ENCODE peak calls at places on chromosomes 1 and 21, in eight cellular contexts. One of them, this sample, is unnamed.

GRCh38 chr1:240522122-240522822 is 89.7 kb downstream of the GREM2 start:
- DNase-seq in heart right ventricle: no peak
- DNase-seq in choroid plexus epithelial cell: no peak
- DNase-seq in ovary: no peak
- DNase-seq in left ventricle myocardium inferior: no peak
- DNase-seq in AG04450: no peak
- DNase-seq in right atrium auricular region: no peak
- DNase-seq in ascending aorta: no peak
- DNase-seq in this sample: no peak

GRCh38 chr1:210448293-210448892 is 119.7 kb downstream of the HHAT start:
- DNase-seq in ovary: no peak
- DNase-seq in right atrium auricular region: no peak
- DNase-seq in ascending aorta: no peak
- DNase-seq in left ventricle myocardium inferior: no peak
- DNase-seq in AG04450: peak
- DNase-seq in heart right ventricle: peak
- DNase-seq in choroid plexus epithelial cell: peak
- DNase-seq in this sample: peak

GRCh38 chr1:216815239-216815955 is 92.2 kb upstream of the ESRRG start:
- DNase-seq in heart right ventricle: peak
- DNase-seq in choroid plexus epithelial cell: peak
- DNase-seq in left ventricle myocardium inferior: peak
- DNase-seq in AG04450: peak
- DNase-seq in ascending aorta: no peak
- DNase-seq in ovary: no peak
- DNase-seq in right atrium auricular region: no peak
- DNase-seq in this sample: no peak

GRCh38 chr1:166490437-166490784 is 323.6 kb upstream of the FAM78B start:
- DNase-seq in right atrium auricular region: no peak
- DNase-seq in heart right ventricle: no peak
- DNase-seq in ascending aorta: no peak
- DNase-seq in ovary: no peak
- DNase-seq in choroid plexus epithelial cell: no peak
- DNase-seq in AG04450: no peak
- DNase-seq in left ventricle myocardium inferior: no peak
- DNase-seq in this sample: no peak

GRCh38 chr1:198153103-198153502 is 3.7 kb upstream of the NEK7 start:
- DNase-seq in right atrium auricular region: peak
- DNase-seq in heart right ventricle: peak
- DNase-seq in ascending aorta: no peak
- DNase-seq in left ventricle myocardium inferior: no peak
- DNase-seq in ovary: peak
- DNase-seq in AG04450: no peak
- DNase-seq in choroid plexus epithelial cell: peak
- DNase-seq in this sample: no peak

GRCh38 chr1:80218112-80218511 is 1211.6 kb upstream of the ADGRL4 start:
- DNase-seq in ovary: no peak
- DNase-seq in right atrium auricular region: no peak
- DNase-seq in AG04450: peak
- DNase-seq in choroid plexus epithelial cell: peak
- DNase-seq in ascending aorta: no peak
- DNase-seq in left ventricle myocardium inferior: no peak
- DNase-seq in heart right ventricle: no peak
- DNase-seq in this sample: no peak

GRCh38 chr1:202143011-202143767 is 1.3 kb downstream of the ARL8A start:
- DNase-seq in left ventricle myocardium inferior: peak
- DNase-seq in choroid plexus epithelial cell: no peak
- DNase-seq in right atrium auricular region: peak
- DNase-seq in ascending aorta: no peak
- DNase-seq in AG04450: no peak
- DNase-seq in heart right ventricle: peak
- DNase-seq in ovary: peak
- DNase-seq in this sample: no peak

GRCh38 chr21:31370281-31370892 is 26.3 kb upstream of the TIAM1 start:
- DNase-seq in AG04450: no peak
- DNase-seq in right atrium auricular region: no peak
- DNase-seq in ascending aorta: no peak
- DNase-seq in ovary: no peak
- DNase-seq in heart right ventricle: no peak
- DNase-seq in left ventricle myocardium inferior: no peak
- DNase-seq in choroid plexus epithelial cell: no peak
- DNase-seq in this sample: no peak

GRCh38 chr1:30058966-30059365 is 664.4 kb downstream of the MATN1 start:
- DNase-seq in choroid plexus epithelial cell: peak
- DNase-seq in ovary: no peak
- DNase-seq in right atrium auricular region: no peak
- DNase-seq in left ventricle myocardium inferior: no peak
- DNase-seq in AG04450: peak
- DNase-seq in ascending aorta: no peak
- DNase-seq in heart right ventricle: no peak
- DNase-seq in this sample: peak

GRCh38 chr1:227934476-227935313 is 13.0 kb downstream of the WNT9A start:
- DNase-seq in right atrium auricular region: peak
- DNase-seq in left ventricle myocardium inferior: no peak
- DNase-seq in heart right ventricle: no peak
- DNase-seq in ascending aorta: no peak
- DNase-seq in choroid plexus epithelial cell: peak
- DNase-seq in AG04450: no peak
- DNase-seq in ovary: peak
- DNase-seq in this sample: no peak

GRCh38 chr1:7808253-7808844 is 24.3 kb downstream of the PER3 start:
- DNase-seq in ovary: no peak
- DNase-seq in AG04450: no peak
- DNase-seq in choroid plexus epithelial cell: peak
- DNase-seq in right atrium auricular region: no peak
- DNase-seq in ascending aorta: no peak
- DNase-seq in left ventricle myocardium inferior: no peak
- DNase-seq in heart right ventricle: no peak
- DNase-seq in this sample: peak

GRCh38 chr1:116710326-116711060 is 43.0 kb upstream of the IGSF3 start:
- DNase-seq in right atrium auricular region: no peak
- DNase-seq in ovary: no peak
- DNase-seq in left ventricle myocardium inferior: no peak
- DNase-seq in ascending aorta: no peak
- DNase-seq in AG04450: no peak
- DNase-seq in heart right ventricle: no peak
- DNase-seq in choroid plexus epithelial cell: peak
- DNase-seq in this sample: no peak

GRCh38 chr1:47814592-47815436 is 182.4 kb downstream of the TRABD2B start:
- DNase-seq in choroid plexus epithelial cell: peak
- DNase-seq in ascending aorta: no peak
- DNase-seq in left ventricle myocardium inferior: no peak
- DNase-seq in right atrium auricular region: no peak
- DNase-seq in heart right ventricle: peak
- DNase-seq in ovary: no peak
- DNase-seq in AG04450: no peak
- DNase-seq in this sample: no peak

GRCh38 chr1:22102746-22103145 is 40.2 kb downstream of the WNT4 start:
- DNase-seq in choroid plexus epithelial cell: no peak
- DNase-seq in ascending aorta: no peak
- DNase-seq in left ventricle myocardium inferior: no peak
- DNase-seq in heart right ventricle: no peak
- DNase-seq in right atrium auricular region: no peak
- DNase-seq in AG04450: no peak
- DNase-seq in ovary: no peak
- DNase-seq in this sample: no peak

GRCh38 chr1:91884459-91885290 is 1.3 kb downstream of the TGFBR3 start:
- DNase-seq in AG04450: no peak
- DNase-seq in ovary: peak
- DNase-seq in left ventricle myocardium inferior: peak
- DNase-seq in heart right ventricle: peak
- DNase-seq in ascending aorta: no peak
- DNase-seq in choroid plexus epithelial cell: no peak
- DNase-seq in right atrium auricular region: no peak
- DNase-seq in this sample: no peak

GRCh38 chr1:228415853-228416216 is 826 bp downstream of the TRIM17 start:
- DNase-seq in left ventricle myocardium inferior: no peak
- DNase-seq in choroid plexus epithelial cell: no peak
- DNase-seq in AG04450: no peak
- DNase-seq in heart right ventricle: no peak
- DNase-seq in right atrium auricular region: no peak
- DNase-seq in ascending aorta: no peak
- DNase-seq in ovary: no peak
- DNase-seq in this sample: no peak

GRCh38 chr1:236064674-236065508 is at the start of gene NID1:
- DNase-seq in left ventricle myocardium inferior: peak
- DNase-seq in AG04450: no peak
- DNase-seq in choroid plexus epithelial cell: peak
- DNase-seq in right atrium auricular region: peak
- DNase-seq in ovary: peak
- DNase-seq in heart right ventricle: peak
- DNase-seq in ascending aorta: peak
- DNase-seq in this sample: peak

GRCh38 chr1:214993419-214993818 is 89.1 kb upstream of the KCNK2 start:
- DNase-seq in heart right ventricle: no peak
- DNase-seq in choroid plexus epithelial cell: no peak
- DNase-seq in right atrium auricular region: no peak
- DNase-seq in ascending aorta: no peak
- DNase-seq in left ventricle myocardium inferior: no peak
- DNase-seq in ovary: no peak
- DNase-seq in AG04450: peak
- DNase-seq in this sample: no peak

GRCh38 chr1:228768345-228768717 is 33.1 kb downstream of the RHOU start:
- DNase-seq in left ventricle myocardium inferior: no peak
- DNase-seq in ovary: no peak
- DNase-seq in ascending aorta: no peak
- DNase-seq in heart right ventricle: no peak
- DNase-seq in AG04450: no peak
- DNase-seq in choroid plexus epithelial cell: no peak
- DNase-seq in right atrium auricular region: no peak
- DNase-seq in this sample: no peak

GRCh38 chr1:155136728-155137127 is 1.1 kb downstream of the SLC50A1 start:
- DNase-seq in AG04450: no peak
- DNase-seq in ovary: no peak
- DNase-seq in ascending aorta: no peak
- DNase-seq in choroid plexus epithelial cell: no peak
- DNase-seq in right atrium auricular region: no peak
- DNase-seq in left ventricle myocardium inferior: no peak
- DNase-seq in heart right ventricle: no peak
- DNase-seq in this sample: no peak

GRCh38 chr1:33268927-33269610 is 12.8 kb downstream of the ZNF362 start:
- DNase-seq in left ventricle myocardium inferior: no peak
- DNase-seq in ovary: no peak
- DNase-seq in choroid plexus epithelial cell: no peak
- DNase-seq in right atrium auricular region: no peak
- DNase-seq in heart right ventricle: no peak
- DNase-seq in AG04450: no peak
- DNase-seq in ascending aorta: no peak
- DNase-seq in this sample: no peak

GRCh38 chr1:214331827-214332423 is 51.0 kb downstream of the SMYD2 start:
- DNase-seq in ascending aorta: no peak
- DNase-seq in right atrium auricular region: no peak
- DNase-seq in choroid plexus epithelial cell: peak
- DNase-seq in left ventricle myocardium inferior: no peak
- DNase-seq in ovary: no peak
- DNase-seq in heart right ventricle: no peak
- DNase-seq in AG04450: no peak
- DNase-seq in this sample: no peak

GRCh38 chr1:172154571-172154970 is 265.9 kb upstream of the C1orf105 start:
- DNase-seq in AG04450: no peak
- DNase-seq in choroid plexus epithelial cell: peak
- DNase-seq in heart right ventricle: no peak
- DNase-seq in ascending aorta: no peak
- DNase-seq in left ventricle myocardium inferior: no peak
- DNase-seq in ovary: no peak
- DNase-seq in right atrium auricular region: no peak
- DNase-seq in this sample: no peak

GRCh38 chr1:185895208-185895900 is 161.2 kb downstream of the HMCN1 start:
- DNase-seq in choroid plexus epithelial cell: peak
- DNase-seq in right atrium auricular region: no peak
- DNase-seq in left ventricle myocardium inferior: no peak
- DNase-seq in AG04450: no peak
- DNase-seq in ascending aorta: no peak
- DNase-seq in heart right ventricle: no peak
- DNase-seq in ovary: no peak
- DNase-seq in this sample: no peak

GRCh38 chr1:241697640-241698018 is 45.5 kb downstream of the WDR64 start:
- DNase-seq in right atrium auricular region: no peak
- DNase-seq in choroid plexus epithelial cell: no peak
- DNase-seq in ovary: no peak
- DNase-seq in heart right ventricle: no peak
- DNase-seq in ascending aorta: no peak
- DNase-seq in AG04450: no peak
- DNase-seq in left ventricle myocardium inferior: no peak
- DNase-seq in this sample: no peak

GRCh38 chr1:182410138-182410537 is 9.7 kb upstream of the TEDDM1 start:
- DNase-seq in AG04450: no peak
- DNase-seq in right atrium auricular region: no peak
- DNase-seq in left ventricle myocardium inferior: no peak
- DNase-seq in ascending aorta: no peak
- DNase-seq in choroid plexus epithelial cell: no peak
- DNase-seq in heart right ventricle: no peak
- DNase-seq in ovary: no peak
- DNase-seq in this sample: no peak
- TF ChIP-seq CTCF in AG04450: no peak
- TF ChIP-seq CTCF in right atrium auricular region: no peak
- TF ChIP-seq CTCF in left ventricle myocardium inferior: no peak
- TF ChIP-seq CTCF in ascending aorta: no peak
- TF ChIP-seq CTCF in choroid plexus epithelial cell: no peak
- TF ChIP-seq CTCF in heart right ventricle: no peak
- TF ChIP-seq CTCF in ovary: no peak
- TF ChIP-seq CTCF in this sample: no peak

GRCh38 chr1:54244655-54245054 is 44.7 kb downstream of the MRPL37 start:
- DNase-seq in heart right ventricle: no peak
- DNase-seq in ascending aorta: no peak
- DNase-seq in left ventricle myocardium inferior: no peak
- DNase-seq in ovary: no peak
- DNase-seq in AG04450: no peak
- DNase-seq in choroid plexus epithelial cell: no peak
- DNase-seq in right atrium auricular region: no peak
- DNase-seq in this sample: no peak
- TF ChIP-seq CTCF in heart right ventricle: no peak
- TF ChIP-seq CTCF in ascending aorta: no peak
- TF ChIP-seq CTCF in left ventricle myocardium inferior: no peak
- TF ChIP-seq CTCF in ovary: no peak
- TF ChIP-seq CTCF in AG04450: no peak
- TF ChIP-seq CTCF in choroid plexus epithelial cell: no peak
- TF ChIP-seq CTCF in right atrium auricular region: no peak
- TF ChIP-seq CTCF in this sample: no peak

GRCh38 chr1:14925336-14926136 is 228.0 kb upstream of the TMEM51 start:
- DNase-seq in choroid plexus epithelial cell: no peak
- DNase-seq in heart right ventricle: no peak
- DNase-seq in ovary: no peak
- DNase-seq in right atrium auricular region: no peak
- DNase-seq in ascending aorta: no peak
- DNase-seq in left ventricle myocardium inferior: no peak
- DNase-seq in AG04450: no peak
- DNase-seq in this sample: no peak
- TF ChIP-seq CTCF in choroid plexus epithelial cell: peak
- TF ChIP-seq CTCF in heart right ventricle: no peak
- TF ChIP-seq CTCF in ovary: no peak
- TF ChIP-seq CTCF in right atrium auricular region: no peak
- TF ChIP-seq CTCF in ascending aorta: no peak
- TF ChIP-seq CTCF in left ventricle myocardium inferior: no peak
- TF ChIP-seq CTCF in AG04450: no peak
- TF ChIP-seq CTCF in this sample: peak

DNA sequence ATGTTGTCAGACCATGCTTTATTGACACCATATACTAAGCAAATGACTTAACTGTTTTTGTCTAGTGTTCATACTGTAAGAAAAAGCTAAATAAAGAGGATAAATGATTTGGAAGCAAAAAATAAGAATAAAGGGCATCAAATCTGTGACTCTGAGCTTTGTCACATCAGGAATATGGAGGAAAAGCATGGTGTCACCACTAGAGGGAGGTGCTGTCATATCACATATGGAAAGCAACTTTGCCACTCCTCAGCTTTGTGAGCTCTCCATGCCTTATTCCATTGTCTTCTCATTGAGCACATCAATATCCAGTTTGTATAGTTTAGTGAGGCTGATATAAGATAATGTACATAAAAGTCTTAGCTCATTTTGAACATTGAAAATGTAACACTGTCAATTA is 20.8 kb upstream of the GBP1 start:
- DNase-seq in left ventricle myocardium inferior: no peak
- DNase-seq in right atrium auricular region: no peak
- DNase-seq in heart right ventricle: peak
- DNase-seq in choroid plexus epithelial cell: peak
- DNase-seq in AG04450: no peak
- DNase-seq in ovary: no peak
- DNase-seq in ascending aorta: no peak
- DNase-seq in this sample: no peak
- TF ChIP-seq CTCF in left ventricle myocardium inferior: peak
- TF ChIP-seq CTCF in right atrium auricular region: no peak
- TF ChIP-seq CTCF in heart right ventricle: peak
- TF ChIP-seq CTCF in choroid plexus epithelial cell: peak
- TF ChIP-seq CTCF in AG04450: peak
- TF ChIP-seq CTCF in ovary: peak
- TF ChIP-seq CTCF in ascending aorta: peak
- TF ChIP-seq CTCF in this sample: peak

This sample was measured in AG09319.